ENCODE peak calls at places on chromosomes 11 and 22, in nine cellular contexts. J, N, H, D, I, R, A, U and K are unnamed samples.

GRCh38 chr11:2581931-2582435 is 117.8 kb downstream of the KCNQ1OT1 start:
- DNase-seq in H (no peak), D (no peak), I (no peak), N (no peak), A (no peak), U (no peak), R (no peak), J (peak; percentile 0), K (peak; percentile 32)

GRCh38 chr11:75236062-75236461 is 4.5 kb upstream of the TPBGL start:
- DNase-seq in A (no peak), J (no peak), H (no peak), D (no peak), I (no peak), U (no peak), N (no peak), R (no peak), K (no peak)

GRCh38 chr11:84420261-84420660 is 1134.1 kb upstream of the CCDC90B start:
- DNase-seq in U (no peak), A (peak; percentile 21), J (no peak), I (no peak), N (no peak), R (no peak), H (no peak), D (peak; percentile 2), K (no peak)

GRCh38 chr11:3181722-3182461 is 16.8 kb upstream of the OSBPL5 start:
- DNase-seq in H (no peak), D (no peak), J (no peak), A (no peak), N (no peak), R (no peak), U (no peak), I (no peak), K (no peak)

GRCh38 chr22:49667236-49667635 is 160.4 kb downstream of the BRD1 start:
- DNase-seq in I (no peak), R (no peak), D (no peak), H (no peak), U (no peak), A (no peak), J (no peak), N (no peak), K (no peak)

GRCh38 chr11:9815486-9816136 is 151.7 kb downstream of the SWAP70 start:
- DNase-seq in A (peak; percentile 36), J (no peak), N (peak; percentile 30), R (no peak), D (peak; percentile 91), I (no peak), H (no peak), U (peak; percentile 78), K (no peak)

GRCh38 chr11:12201016-12201985 is 90.9 kb downstream of the MICAL2 start:
- DNase-seq in R (no peak), N (no peak), U (peak; percentile 94), I (peak; percentile 72), H (no peak), J (no peak), A (peak; percentile 86), D (peak; percentile 77), K (peak; percentile 83)

GRCh38 chr22:28395920-28396447 is 283.7 kb downstream of the TTC28 start:
- DNase-seq in I (no peak), A (peak; percentile 55), D (peak; percentile 48), J (no peak), U (peak; percentile 45), N (no peak), R (no peak), H (no peak), K (no peak)

GRCh38 chr22:27393371-27393770 is 408.2 kb downstream of the MN1 start:
- DNase-seq in N (no peak), U (no peak), D (no peak), A (no peak), H (no peak), I (no peak), R (no peak), J (no peak), K (no peak)

GRCh38 chr11:113730887-113731726 is 25.0 kb upstream of the TMPRSS5 start:
- DNase-seq in D (peak; percentile 63), N (no peak), R (peak; percentile 39), U (peak; percentile 52), J (no peak), A (peak; percentile 69), H (no peak), I (peak; percentile 79), K (peak; percentile 83)

GRCh38 chr11:44530413-44531115 is 34.9 kb upstream of the CD82 start:
- DNase-seq in A (no peak), R (no peak), U (peak; percentile 29), I (no peak), H (no peak), J (no peak), D (peak; percentile 68), N (no peak), K (no peak)

GRCh38 chr11:85685131-85685819 is 720 bp downstream of the CCDC89 start:
- DNase-seq in R (no peak), I (peak; percentile 26), A (no peak), U (no peak), H (no peak), N (no peak), J (no peak), D (peak; percentile 82), K (no peak)

GRCh38 chr11:73662445-73663157 is 16.2 kb downstream of the PLEKHB1 start:
- DNase-seq in R (no peak), U (peak; percentile 66), J (no peak), N (no peak), A (peak; percentile 10), H (no peak), D (no peak), I (no peak), K (no peak)

GRCh38 chr11:123183391-123184099 is 11.5 kb downstream of the CLMP start:
- DNase-seq in R (no peak), D (no peak), A (no peak), H (no peak), N (no peak), J (no peak), I (no peak), U (no peak), K (no peak)

GRCh38 chr11:66687831-66688281 is 10.2 kb upstream of the RBM4B start:
- DNase-seq in A (no peak), J (no peak), I (no peak), U (no peak), D (no peak), R (no peak), H (no peak), N (no peak), K (no peak)

GRCh38 chr22:30305519-30305905 is 16.2 kb upstream of the CASTOR1 start:
- DNase-seq in A (no peak), R (no peak), H (no peak), J (peak; percentile 59), U (peak; percentile 30), N (no peak), I (no peak), D (no peak), K (no peak)

GRCh38 chr22:42217752-42218280 is 52.6 kb downstream of the TCF20 start:
- DNase-seq in A (no peak), R (no peak), I (no peak), H (no peak), N (no peak), U (no peak), D (no peak), J (no peak), K (no peak)

GRCh38 chr22:45885171-45885840 is 91.7 kb downstream of the WNT7B start:
- DNase-seq in I (no peak), A (no peak), H (no peak), U (no peak), R (no peak), D (no peak), N (no peak), J (no peak), K (peak; percentile 13)

GRCh38 chr22:45883811-45884170 is 93.2 kb downstream of the WNT7B start:
- DNase-seq in A (no peak), N (no peak), J (no peak), D (no peak), I (no peak), R (no peak), H (no peak), U (no peak), K (no peak)

GRCh38 chr22:45884201-45885067 is 92.5 kb downstream of the WNT7B start:
- DNase-seq in I (no peak), A (no peak), U (no peak), N (no peak), D (no peak), J (no peak), H (no peak), R (no peak), K (peak; percentile 30)

GRCh38 chr22:45881524-45881875 is 95.5 kb downstream of the WNT7B start:
- DNase-seq in J (no peak), I (no peak), D (no peak), N (no peak), A (no peak), H (no peak), U (no peak), R (no peak), K (peak; percentile 17)

GRCh38 chr22:45882881-45883810 is 93.8 kb downstream of the WNT7B start:
- DNase-seq in J (no peak), U (no peak), A (no peak), N (no peak), H (no peak), I (no peak), R (no peak), D (no peak), K (no peak)
- H3K27me3 ChIP-seq in J (peaks cover 48% of the 10 kb centered on the region), U (peaks cover 38% of the 10 kb centered on the region), A (peaks cover 72% of the 10 kb centered on the region), N (peaks cover 5% of the 10 kb centered on the region), H (peaks cover 8% of the 10 kb centered on the region), I (peaks cover 49% of the 10 kb centered on the region), R (no peaks in the 10 kb centered on the region), D (peaks cover 19% of the 10 kb centered on the region), K (no peaks in the 10 kb centered on the region)

GRCh38 chr11:40421187-40421586 is 1038.3 kb downstream of the LRRC4C start:
- DNase-seq in J (no peak), A (no peak), N (no peak), D (no peak), I (no peak), R (no peak), U (no peak), H (no peak), K (no peak)

GRCh38 chr11:40425168-40425567 is 1034.3 kb downstream of the LRRC4C start:
- DNase-seq in H (no peak), D (no peak), A (no peak), N (no peak), J (no peak), R (no peak), I (no peak), U (no peak), K (no peak)
- H3K27me3 ChIP-seq in H (no peaks in the 10 kb centered on the region), D (no peaks in the 10 kb centered on the region), A (no peaks in the 10 kb centered on the region), N (no peaks in the 10 kb centered on the region), J (no peaks in the 10 kb centered on the region), R (no peaks in the 10 kb centered on the region), I (no peaks in the 10 kb centered on the region), U (no peaks in the 10 kb centered on the region), K (no peaks in the 10 kb centered on the region)

DNA sequence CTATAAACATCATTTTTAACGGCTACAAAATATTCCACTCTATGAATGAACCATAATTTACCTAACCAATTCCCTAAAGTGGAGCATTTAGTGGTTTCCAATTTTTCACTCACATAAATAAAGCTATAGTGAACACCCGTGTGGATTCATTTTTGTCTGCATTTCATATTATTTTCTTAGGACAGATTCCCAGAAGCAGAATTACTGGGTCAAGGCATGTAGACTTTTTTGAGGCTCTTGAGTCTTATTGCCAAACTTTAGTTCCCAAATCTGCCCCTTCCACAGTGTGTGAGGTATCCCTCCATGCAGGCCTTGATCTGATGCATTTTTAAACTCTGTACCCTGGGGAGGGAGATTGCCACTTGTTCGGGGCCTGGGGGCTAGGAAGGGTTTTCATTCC is 198.2 kb downstream of the TENM4 start:
- DNase-seq in U (no peak), J (no peak), D (peak; percentile 63), I (no peak), R (no peak), H (no peak), A (peak; percentile 79), N (no peak), K (no peak)
- H3K27me3 ChIP-seq in U (no peaks in the 10 kb centered on the region), J (no peaks in the 10 kb centered on the region), D (no peaks in the 10 kb centered on the region), I (no peaks in the 10 kb centered on the region), R (peaks cover 12% of the 10 kb centered on the region), H (no peaks in the 10 kb centered on the region), A (no peaks in the 10 kb centered on the region), N (no peaks in the 10 kb centered on the region), K (no peaks in the 10 kb centered on the region)

GRCh38 chr11:79480864-79481263 is 40.0 kb upstream of the TENM4 start:
- DNase-seq in A (no peak), I (no peak), N (no peak), U (no peak), R (no peak), H (no peak), D (no peak), J (no peak), K (no peak)
- H3K27me3 ChIP-seq in A (peaks cover 6% of the 10 kb centered on the region), I (no peaks in the 10 kb centered on the region), N (peaks cover 3% of the 10 kb centered on the region), U (peaks cover 13% of the 10 kb centered on the region), R (no peaks in the 10 kb centered on the region), H (no peaks in the 10 kb centered on the region), D (peaks cover 3% of the 10 kb centered on the region), J (no peaks in the 10 kb centered on the region), K (no peaks in the 10 kb centered on the region)